ENCODE peak calls at places on chromosomes 16 and 17, in five cellular contexts. V, C, Q, Y and A are unnamed samples.

GRCh38 chr17:56752263-56752662 is 81.5 kb downstream of the C17orf67 start:
- DNase-seq in Y (no peak), C (no peak), V (no peak), Q (no peak), A (no peak)

GRCh38 chr16:23156946-23157460 is 7.8 kb upstream of the USP31 start:
- DNase-seq in V (no peak), C (no peak), Q (no peak), Y (no peak), A (no peak)

GRCh38 chr17:36144014-36144413 is 32.4 kb downstream of the TBC1D3B start:
- DNase-seq in C (no peak), V (no peak), Q (no peak), Y (no peak), A (no peak)

GRCh38 chr17:82869536-82869935 is 29.7 kb upstream of the ZNF750 start:
- DNase-seq in Q (no peak), Y (no peak), V (no peak), C (no peak), A (no peak)

GRCh38 chr16:25691519-25692091 is at the start of gene HS3ST4:
- DNase-seq in C (no peak), V (no peak), Q (no peak), Y (peak; percentile 88), A (no peak)

GRCh38 chr17:77616243-77616731 is 342.2 kb upstream of the TNRC6C start:
- DNase-seq in C (no peak), Q (no peak), V (no peak), Y (no peak), A (no peak)

GRCh38 chr17:7060165-7060890 is 16.4 kb upstream of the SLC16A11 start:
- DNase-seq in V (no peak), Y (no peak), Q (peak; percentile 41), C (no peak), A (peak; percentile 43)

GRCh38 chr17:1810450-1811103 is 19.1 kb downstream of the SMYD4 start:
- DNase-seq in V (no peak), Q (no peak), C (no peak), Y (no peak), A (no peak)

GRCh38 chr17:44556114-44556853 is 1.0 kb upstream of the FZD2 start:
- DNase-seq in V (peak; percentile 18), Y (peak; percentile 98), C (no peak), Q (peak; percentile 70), A (no peak)

GRCh38 chr16:67177743-67178699 is 5.7 kb downstream of the MATCAP1 start:
- DNase-seq in C (no peak), Q (peak; percentile 56), Y (peak; percentile 87), V (peak; percentile 71), A (no peak)

GRCh38 chr17:14200354-14200753 is 36.3 kb downstream of the CDRT15 start:
- DNase-seq in C (no peak), Y (no peak), Q (no peak), V (no peak), A (no peak)

GRCh38 chr16:83068686-83069085 is 441.9 kb downstream of the CDH13 start:
- DNase-seq in V (no peak), Q (no peak), C (no peak), Y (no peak), A (peak; percentile 47)

GRCh38 chr17:42681976-42682375 is 333 bp upstream of the CCR10 start:
- DNase-seq in Q (no peak), V (no peak), Y (no peak), C (no peak), A (no peak)

GRCh38 chr17:50109785-50110184 is 14.6 kb downstream of the PDK2 start:
- DNase-seq in C (no peak), V (no peak), Y (no peak), Q (no peak), A (no peak)

GRCh38 chr17:77440571-77440981 is 299.8 kb downstream of the SEC14L1 start:
- DNase-seq in Y (no peak), C (no peak), V (no peak), Q (no peak), A (no peak)

GRCh38 chr16:84270531-84270930 is 24.1 kb upstream of the WFDC1 start:
- DNase-seq in C (no peak), Q (no peak), Y (no peak), V (no peak), A (no peak)

GRCh38 chr17:17613708-17614114 is 22.2 kb upstream of the PEMT start:
- DNase-seq in C (no peak), Q (peak; percentile 81), Y (peak; percentile 76), V (no peak), A (peak; percentile 56)

GRCh38 chr16:85187002-85187401 is 74.7 kb upstream of the CIBAR2 start:
- DNase-seq in V (no peak), C (peak; percentile 83), Q (peak; percentile 89), Y (peak; percentile 58), A (no peak)

GRCh38 chr16:10080031-10080772 is 102.0 kb downstream of the GRIN2A start:
- DNase-seq in C (no peak), Y (no peak), Q (peak; percentile 90), V (peak; percentile 25), A (peak; percentile 76)

GRCh38 chr17:28547096-28547622 is 5.3 kb downstream of the UNC119 start:
- DNase-seq in Q (no peak), C (no peak), Y (no peak), V (no peak), A (no peak)

GRCh38 chr16:89038221-89038721 is 55.4 kb upstream of the ACSF3 start:
- DNase-seq in Y (no peak), C (no peak), V (peak; percentile 5), Q (no peak), A (no peak)